ENCODE peak calls at places on chromosomes 5 and 9, in four cellular contexts. One of them, this sample, is unnamed.

GRCh38 chr9:89256690-89257089 is 54.3 kb upstream of the CKS2 start:
- DNase-seq in AG04449: no peak
- DNase-seq in activated B cell treated with CpG ODN at 0.5 μM for 24 hours: no peak
- DNase-seq in GM12865: no peak
- DNase-seq in this sample: no peak

GRCh38 chr5:156800982-156801381 is 49.1 kb upstream of the PPP1R2B start:
- DNase-seq in GM12865: no peak
- DNase-seq in activated B cell treated with CpG ODN at 0.5 μM for 24 hours: no peak
- DNase-seq in AG04449: no peak
- DNase-seq in this sample: no peak

GRCh38 chr5:144201578-144201977 is 30.9 kb downstream of the KCTD16 start:
- DNase-seq in AG04449: no peak
- DNase-seq in activated B cell treated with CpG ODN at 0.5 μM for 24 hours: no peak
- DNase-seq in GM12865: no peak
- DNase-seq in this sample: no peak

GRCh38 chr5:113053614-113054013 is 77.0 kb downstream of the DCP2 start:
- DNase-seq in GM12865: no peak
- DNase-seq in AG04449: no peak
- DNase-seq in activated B cell treated with CpG ODN at 0.5 μM for 24 hours: no peak
- DNase-seq in this sample: no peak

GRCh38 chr5:132746592-132747063 is 598 bp upstream of the CCNI2 start:
- DNase-seq in GM12865: peak
- DNase-seq in activated B cell treated with CpG ODN at 0.5 μM for 24 hours: no peak
- DNase-seq in AG04449: no peak
- DNase-seq in this sample: no peak

GRCh38 chr5:76971471-76971870 is 18.6 kb downstream of the CRHBP start:
- DNase-seq in GM12865: no peak
- DNase-seq in AG04449: no peak
- DNase-seq in activated B cell treated with CpG ODN at 0.5 μM for 24 hours: no peak
- DNase-seq in this sample: no peak

GRCh38 chr5:9544502-9545300 is 1.2 kb downstream of the SEMA5A start:
- DNase-seq in AG04449: no peak
- DNase-seq in activated B cell treated with CpG ODN at 0.5 μM for 24 hours: no peak
- DNase-seq in GM12865: peak
- DNase-seq in this sample: peak

GRCh38 chr5:166493627-166494026 is 1797.8 kb upstream of the WWC1 start:
- DNase-seq in AG04449: no peak
- DNase-seq in activated B cell treated with CpG ODN at 0.5 μM for 24 hours: no peak
- DNase-seq in GM12865: no peak
- DNase-seq in this sample: no peak

GRCh38 chr9:107577140-107577776 is 87.7 kb upstream of the KLF4 start:
- DNase-seq in GM12865: no peak
- DNase-seq in activated B cell treated with CpG ODN at 0.5 μM for 24 hours: no peak
- DNase-seq in AG04449: no peak
- DNase-seq in this sample: no peak

GRCh38 chr5:149794338-149795023 is 64.4 kb downstream of the PPARGC1B start:
- DNase-seq in AG04449: no peak
- DNase-seq in GM12865: no peak
- DNase-seq in activated B cell treated with CpG ODN at 0.5 μM for 24 hours: no peak
- DNase-seq in this sample: no peak

GRCh38 chr9:115941561-115942315 is 211.9 kb upstream of the PAPPA start:
- DNase-seq in activated B cell treated with CpG ODN at 0.5 μM for 24 hours: no peak
- DNase-seq in AG04449: no peak
- DNase-seq in GM12865: no peak
- DNase-seq in this sample: no peak

GRCh38 chr9:93118863-93119702 is 15.0 kb downstream of the NINJ1 start:
- DNase-seq in AG04449: no peak
- DNase-seq in GM12865: no peak
- DNase-seq in activated B cell treated with CpG ODN at 0.5 μM for 24 hours: no peak
- DNase-seq in this sample: no peak

GRCh38 chr5:51279983-51280382 is 103.3 kb upstream of the ISL1 start:
- DNase-seq in activated B cell treated with CpG ODN at 0.5 μM for 24 hours: no peak
- DNase-seq in GM12865: no peak
- DNase-seq in AG04449: no peak
- DNase-seq in this sample: no peak

GRCh38 chr9:98635374-98635773 is 73.4 kb downstream of the GABBR2 start:
- DNase-seq in activated B cell treated with CpG ODN at 0.5 μM for 24 hours: no peak
- DNase-seq in AG04449: no peak
- DNase-seq in GM12865: no peak
- DNase-seq in this sample: no peak

GRCh38 chr9:120985759-120986353 is 59.3 kb upstream of the TRAF1 start:
- DNase-seq in activated B cell treated with CpG ODN at 0.5 μM for 24 hours: no peak
- DNase-seq in AG04449: peak
- DNase-seq in GM12865: peak
- DNase-seq in this sample: peak

GRCh38 chr9:124145903-124146575 is 111.7 kb upstream of the NEK6 start:
- DNase-seq in AG04449: no peak
- DNase-seq in GM12865: no peak
- DNase-seq in activated B cell treated with CpG ODN at 0.5 μM for 24 hours: no peak
- DNase-seq in this sample: no peak

GRCh38 chr5:88690619-88691560 is 192.1 kb downstream of the MEF2C start:
- DNase-seq in GM12865: peak
- DNase-seq in AG04449: no peak
- DNase-seq in activated B cell treated with CpG ODN at 0.5 μM for 24 hours: peak
- DNase-seq in this sample: no peak

GRCh38 chr5:159913048-159913447 is 3.2 kb upstream of the ADRA1B start:
- DNase-seq in AG04449: no peak
- DNase-seq in GM12865: no peak
- DNase-seq in activated B cell treated with CpG ODN at 0.5 μM for 24 hours: no peak
- DNase-seq in this sample: peak

DNA sequence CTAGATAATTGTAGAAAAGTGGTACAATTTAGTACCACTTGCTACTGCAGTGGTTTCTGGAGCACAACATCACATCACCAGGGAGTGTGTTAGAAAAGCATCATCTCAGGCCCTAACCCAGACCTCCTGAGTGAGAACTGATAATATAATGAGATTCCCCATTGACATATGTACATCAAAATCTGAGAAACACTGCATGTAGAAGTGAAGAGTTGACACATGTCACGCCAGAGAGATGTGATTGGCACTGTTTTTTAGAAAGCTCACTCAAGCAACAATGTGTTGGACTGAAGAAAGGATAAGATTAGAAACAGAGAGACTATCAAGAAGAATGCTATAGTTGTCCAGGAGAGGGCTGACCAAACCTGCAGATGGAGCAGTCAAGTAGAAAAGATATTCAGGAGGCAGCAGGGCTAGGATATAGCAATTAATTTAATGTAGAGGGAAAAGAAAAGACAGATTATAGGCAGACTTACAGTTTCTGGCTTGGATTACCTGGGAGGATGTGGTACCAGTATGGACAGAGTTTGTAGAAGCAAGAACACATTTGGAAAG is 324.4 kb upstream of the ADAMTSL1 start:
- DNase-seq in AG04449: no peak
- DNase-seq in GM12865: no peak
- DNase-seq in activated B cell treated with CpG ODN at 0.5 μM for 24 hours: no peak
- DNase-seq in this sample: no peak
- TF ChIP-seq CTCF in AG04449: no peak
- TF ChIP-seq CTCF in GM12865: no peak
- TF ChIP-seq CTCF in activated B cell treated with CpG ODN at 0.5 μM for 24 hours: no peak
- TF ChIP-seq CTCF in this sample: no peak

DNA sequence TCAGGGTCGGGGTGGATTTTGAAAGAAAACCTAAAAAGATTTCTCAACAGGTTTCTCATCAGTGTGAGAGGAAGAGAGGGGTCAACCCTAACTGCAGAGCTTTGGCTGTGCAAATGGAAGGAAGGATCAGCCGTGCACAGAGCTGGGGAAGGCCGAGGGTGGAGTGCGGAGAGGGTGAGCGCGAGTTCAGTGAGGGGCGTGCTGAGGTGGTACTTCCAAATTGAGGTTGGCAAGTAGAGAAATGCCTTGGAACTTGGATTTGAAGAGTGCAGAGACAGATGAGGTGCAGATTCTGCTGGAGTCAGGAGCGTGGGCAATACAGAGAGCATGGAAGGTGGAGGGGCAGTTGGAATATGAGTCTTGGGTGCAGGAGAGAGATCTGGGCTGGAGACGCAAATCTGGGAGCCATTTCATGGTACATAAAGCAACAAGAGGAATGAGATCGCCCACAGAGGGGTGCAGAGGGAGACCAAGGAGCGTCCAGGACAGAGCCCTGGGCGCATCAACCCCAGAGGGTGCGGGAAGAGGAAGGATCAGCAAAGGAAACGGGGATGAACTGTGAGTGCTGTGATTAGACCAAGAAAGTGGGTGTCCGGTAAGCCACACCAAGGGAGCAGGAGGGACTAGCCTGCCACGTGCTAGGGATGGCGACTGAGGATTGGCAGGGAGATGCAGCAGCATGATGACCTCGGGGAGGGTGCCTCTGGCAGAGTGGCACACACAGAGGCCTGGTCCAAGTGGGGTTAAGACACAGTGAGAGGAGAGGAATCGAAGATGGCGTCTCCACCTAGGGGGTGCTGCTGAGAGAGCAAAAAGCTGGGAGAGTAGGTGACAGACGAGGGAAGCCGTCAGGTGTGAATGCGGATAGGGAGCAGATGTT is 105.8 kb downstream of the ADAMTS2 start:
- DNase-seq in GM12865: no peak
- DNase-seq in AG04449: no peak
- DNase-seq in activated B cell treated with CpG ODN at 0.5 μM for 24 hours: peak
- DNase-seq in this sample: no peak
- TF ChIP-seq CTCF in GM12865: no peak
- TF ChIP-seq CTCF in AG04449: no peak
- TF ChIP-seq CTCF in activated B cell treated with CpG ODN at 0.5 μM for 24 hours: no peak
- TF ChIP-seq CTCF in this sample: no peak

DNA sequence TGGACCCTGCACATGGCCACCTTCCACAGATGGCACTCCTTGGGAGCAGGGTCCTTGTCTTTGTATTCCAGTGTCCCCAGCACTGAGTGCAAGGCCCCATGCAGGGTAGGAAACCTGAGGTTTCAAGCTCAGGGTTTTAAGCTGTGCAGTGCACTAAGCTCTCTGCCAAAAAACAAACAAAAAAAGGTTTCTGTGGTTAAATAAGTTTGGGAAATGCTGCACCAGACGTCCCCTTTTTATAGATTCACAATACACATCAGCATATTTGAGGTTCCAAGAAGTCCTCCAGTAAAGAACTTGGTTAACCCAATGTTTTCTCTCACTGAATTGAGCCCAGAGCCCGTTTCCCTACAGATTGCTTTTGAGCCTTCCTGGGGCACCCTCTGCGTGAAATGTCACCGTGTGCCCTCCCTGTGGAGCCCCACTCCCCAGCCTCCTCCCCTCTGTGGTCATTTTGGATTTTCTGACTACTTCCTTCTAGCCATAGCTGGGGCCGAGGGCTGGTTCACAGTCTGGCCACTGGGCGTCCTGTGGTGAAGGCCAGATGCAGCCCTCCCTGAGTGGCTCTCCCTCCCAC is 17.1 kb downstream of the DELE1 start:
- DNase-seq in AG04449: no peak
- DNase-seq in activated B cell treated with CpG ODN at 0.5 μM for 24 hours: no peak
- DNase-seq in GM12865: no peak
- DNase-seq in this sample: no peak
- TF ChIP-seq CTCF in AG04449: no peak
- TF ChIP-seq CTCF in activated B cell treated with CpG ODN at 0.5 μM for 24 hours: no peak
- TF ChIP-seq CTCF in GM12865: no peak
- TF ChIP-seq CTCF in this sample: peak

GRCh38 chr9:112945620-112946208 is 55.0 kb upstream of the SLC46A2 start:
- DNase-seq in AG04449: no peak
- DNase-seq in GM12865: no peak
- DNase-seq in activated B cell treated with CpG ODN at 0.5 μM for 24 hours: no peak
- DNase-seq in this sample: no peak
- TF ChIP-seq CTCF in AG04449: no peak
- TF ChIP-seq CTCF in GM12865: no peak
- TF ChIP-seq CTCF in activated B cell treated with CpG ODN at 0.5 μM for 24 hours: no peak
- TF ChIP-seq CTCF in this sample: no peak

This sample was measured in AG09319.